ENCODE peak calls at places on chromosomes 12 and 14, in eight cellular contexts. D, T, J, X, C, I, G and F are unnamed samples.

GRCh38 chr12:1127021-1127420 is 136.0 kb downstream of the ERC1 start:
- DNase-seq in D (no peak), T (no peak), J (no peak), X (no peak), C (no peak), I (no peak), G (no peak), F (no peak)

GRCh38 chr12:42574879-42575278 is 14.7 kb downstream of the PRICKLE1 start:
- DNase-seq in D (no peak), T (no peak), J (no peak), X (no peak), C (no peak), I (no peak), G (no peak), F (no peak)

GRCh38 chr12:65966852-65967593 is 142.7 kb downstream of the HMGA2 start:
- DNase-seq in D (no peak), T (no peak), J (no peak), X (no peak), C (no peak), I (no peak), G (no peak), F (no peak)

GRCh38 chr14:34175574-34175973 is 224.7 kb upstream of the EGLN3 start:
- DNase-seq in D (no peak), T (no peak), J (no peak), X (no peak), C (no peak), I (no peak), G (no peak), F (no peak)

GRCh38 chr14:89617471-89618291 is 200.6 kb upstream of the FOXN3 start:
- DNase-seq in D (peak; percentile 76), T (peak; percentile 59), J (no peak), X (no peak), C (no peak), I (no peak), G (peak; percentile 14), F (no peak)

GRCh38 chr14:100237735-100238418 is 1.1 kb upstream of the YY1 start:
- DNase-seq in D (peak; percentile 67), T (peak; percentile 58), J (no peak), X (peak; percentile 16), C (peak; percentile 39), I (no peak), G (no peak), F (peak; percentile 32)

GRCh38 chr14:34461334-34462131 is 507 bp downstream of the SPTSSA start:
- DNase-seq in D (peak; percentile 76), T (peak; percentile 65), J (no peak), X (peak; percentile 36), C (no peak), I (peak; percentile 24), G (no peak), F (no peak)

GRCh38 chr14:22839159-22839779 is 2.9 kb downstream of the MMP14 start:
- DNase-seq in D (peak; percentile 60), T (peak; percentile 29), J (no peak), X (no peak), C (no peak), I (no peak), G (no peak), F (no peak)

GRCh38 chr14:61391119-61391518 is 69.7 kb downstream of the PRKCH start:
- DNase-seq in D (no peak), T (no peak), J (no peak), X (no peak), C (no peak), I (no peak), G (no peak), F (no peak)